ENCODE peak calls at places on chromosomes 12 and 14, in four cellular contexts. One of them, this sample, is unnamed.

GRCh38 chr12:48078901-48079300 is 27.0 kb downstream of the SENP1 start:
- DNase-seq in GM12878: no peak
- DNase-seq in HepG2: no peak
- DNase-seq in H1: no peak
- DNase-seq in this sample: no peak

GRCh38 chr14:103529383-103530365 is 678 bp downstream of the TRMT61A start:
- DNase-seq in GM12878: no peak
- DNase-seq in H1: no peak
- DNase-seq in HepG2: no peak
- DNase-seq in this sample: no peak

GRCh38 chr12:68331500-68331868 is 678 bp downstream of the MDM1 start:
- DNase-seq in H1: no peak
- DNase-seq in GM12878: no peak
- DNase-seq in HepG2: no peak
- DNase-seq in this sample: peak

GRCh38 chr12:81502912-81503695 is 256.0 kb downstream of the PPFIA2 start:
- DNase-seq in HepG2: no peak
- DNase-seq in H1: no peak
- DNase-seq in GM12878: no peak
- DNase-seq in this sample: no peak

GRCh38 chr12:24055747-24056146 is 106.3 kb upstream of the SOX5 start:
- DNase-seq in H1: no peak
- DNase-seq in GM12878: no peak
- DNase-seq in HepG2: no peak
- DNase-seq in this sample: no peak

GRCh38 chr14:96638041-96638855 is 136.1 kb downstream of the PAPOLA start:
- DNase-seq in H1: no peak
- DNase-seq in HepG2: no peak
- DNase-seq in GM12878: no peak
- DNase-seq in this sample: peak

GRCh38 chr12:28537474-28537873 is 347.2 kb downstream of the CCDC91 start:
- DNase-seq in GM12878: no peak
- DNase-seq in H1: no peak
- DNase-seq in HepG2: no peak
- DNase-seq in this sample: no peak

GRCh38 chr12:7395950-7396349 is 48.0 kb downstream of the CD163L1 start:
- DNase-seq in HepG2: no peak
- DNase-seq in GM12878: no peak
- DNase-seq in H1: no peak
- DNase-seq in this sample: no peak

GRCh38 chr12:123916729-123917128 is 55.9 kb downstream of the CCDC92 start:
- DNase-seq in HepG2: no peak
- DNase-seq in GM12878: no peak
- DNase-seq in H1: no peak
- DNase-seq in this sample: no peak

GRCh38 chr12:98645572-98646067 is 530 bp downstream of the APAF1 start:
- DNase-seq in H1: no peak
- DNase-seq in GM12878: no peak
- DNase-seq in HepG2: no peak
- DNase-seq in this sample: peak

GRCh38 chr12:81021131-81021530 is 56.7 kb upstream of the ACSS3 start:
- DNase-seq in H1: no peak
- DNase-seq in HepG2: no peak
- DNase-seq in GM12878: no peak
- DNase-seq in this sample: no peak

GRCh38 chr12:115998119-115998633 is 279.3 kb downstream of the MED13L start:
- DNase-seq in GM12878: no peak
- DNase-seq in H1: peak
- DNase-seq in HepG2: peak
- DNase-seq in this sample: peak

GRCh38 chr12:58341791-58342190 is 400.4 kb downstream of the ATP23 start:
- DNase-seq in HepG2: no peak
- DNase-seq in H1: no peak
- DNase-seq in GM12878: no peak
- DNase-seq in this sample: no peak

GRCh38 chr12:11863478-11863906 is 207.2 kb upstream of the BCL2L14 start:
- DNase-seq in HepG2: no peak
- DNase-seq in GM12878: no peak
- DNase-seq in H1: no peak
- DNase-seq in this sample: no peak

GRCh38 chr14:65251213-65251612 is 148.9 kb upstream of the MAX start:
- DNase-seq in H1: no peak
- DNase-seq in GM12878: no peak
- DNase-seq in HepG2: no peak
- DNase-seq in this sample: no peak

GRCh38 chr12:75596406-75596805 is 85.0 kb upstream of the KRR1 start:
- DNase-seq in HepG2: peak
- DNase-seq in GM12878: no peak
- DNase-seq in H1: no peak
- DNase-seq in this sample: no peak

GRCh38 chr12:79420146-79420618 is 270.6 kb downstream of the PAWR start:
- DNase-seq in HepG2: peak
- DNase-seq in GM12878: no peak
- DNase-seq in H1: no peak
- DNase-seq in this sample: no peak

GRCh38 chr12:5889381-5890047 is 55.5 kb downstream of the ANO2 start:
- DNase-seq in H1: no peak
- DNase-seq in GM12878: no peak
- DNase-seq in HepG2: peak
- DNase-seq in this sample: peak

GRCh38 chr14:26377150-26377549 is 220.7 kb downstream of the NOVA1 start:
- DNase-seq in GM12878: no peak
- DNase-seq in H1: no peak
- DNase-seq in HepG2: no peak
- DNase-seq in this sample: no peak

GRCh38 chr12:115850924-115851323 is 426.6 kb downstream of the MED13L start:
- DNase-seq in HepG2: no peak
- DNase-seq in GM12878: no peak
- DNase-seq in H1: no peak
- DNase-seq in this sample: no peak

GRCh38 chr14:76977793-76978730 is 50.4 kb downstream of the IRF2BPL start:
- DNase-seq in H1: no peak
- DNase-seq in GM12878: peak
- DNase-seq in HepG2: peak
- DNase-seq in this sample: peak

GRCh38 chr12:67241482-67241881 is 27.7 kb upstream of the CAND1 start:
- DNase-seq in GM12878: no peak
- DNase-seq in HepG2: no peak
- DNase-seq in H1: no peak
- DNase-seq in this sample: no peak

GRCh38 chr12:125111403-125111802 is 46.2 kb downstream of the AACS start:
- DNase-seq in HepG2: no peak
- DNase-seq in H1: no peak
- DNase-seq in GM12878: no peak
- DNase-seq in this sample: no peak

GRCh38 chr14:76941544-76942287 is 86.8 kb downstream of the IRF2BPL start:
- DNase-seq in GM12878: no peak
- DNase-seq in H1: no peak
- DNase-seq in HepG2: no peak
- DNase-seq in this sample: no peak

GRCh38 chr14:88245321-88245720 is 77.7 kb downstream of the KCNK10 start:
- DNase-seq in GM12878: no peak
- DNase-seq in HepG2: no peak
- DNase-seq in H1: no peak
- DNase-seq in this sample: no peak

GRCh38 chr14:45743884-45744283 is 490.9 kb upstream of the MIS18BP1 start:
- DNase-seq in H1: no peak
- DNase-seq in GM12878: no peak
- DNase-seq in HepG2: no peak
- DNase-seq in this sample: no peak

GRCh38 chr12:110223777-110224378 is 57.2 kb upstream of the ATP2A2 start:
- DNase-seq in GM12878: no peak
- DNase-seq in H1: no peak
- DNase-seq in HepG2: no peak
- DNase-seq in this sample: no peak

GRCh38 chr12:31118831-31119530 is 45.3 kb downstream of the DDX11 start:
- DNase-seq in HepG2: no peak
- DNase-seq in H1: no peak
- DNase-seq in GM12878: no peak
- DNase-seq in this sample: peak

GRCh38 chr14:45990252-45990651 is 661.3 kb downstream of the RPL10L start:
- DNase-seq in GM12878: no peak
- DNase-seq in H1: no peak
- DNase-seq in HepG2: no peak
- DNase-seq in this sample: no peak

GRCh38 chr12:10215451-10215850 is 2.8 kb downstream of the GABARAPL1 start:
- DNase-seq in H1: no peak
- DNase-seq in HepG2: no peak
- DNase-seq in GM12878: no peak
- DNase-seq in this sample: peak

GRCh38 chr12:45273717-45274271 is 57.9 kb downstream of the ANO6 start:
- DNase-seq in HepG2: peak
- DNase-seq in H1: no peak
- DNase-seq in GM12878: no peak
- DNase-seq in this sample: peak

DNA sequence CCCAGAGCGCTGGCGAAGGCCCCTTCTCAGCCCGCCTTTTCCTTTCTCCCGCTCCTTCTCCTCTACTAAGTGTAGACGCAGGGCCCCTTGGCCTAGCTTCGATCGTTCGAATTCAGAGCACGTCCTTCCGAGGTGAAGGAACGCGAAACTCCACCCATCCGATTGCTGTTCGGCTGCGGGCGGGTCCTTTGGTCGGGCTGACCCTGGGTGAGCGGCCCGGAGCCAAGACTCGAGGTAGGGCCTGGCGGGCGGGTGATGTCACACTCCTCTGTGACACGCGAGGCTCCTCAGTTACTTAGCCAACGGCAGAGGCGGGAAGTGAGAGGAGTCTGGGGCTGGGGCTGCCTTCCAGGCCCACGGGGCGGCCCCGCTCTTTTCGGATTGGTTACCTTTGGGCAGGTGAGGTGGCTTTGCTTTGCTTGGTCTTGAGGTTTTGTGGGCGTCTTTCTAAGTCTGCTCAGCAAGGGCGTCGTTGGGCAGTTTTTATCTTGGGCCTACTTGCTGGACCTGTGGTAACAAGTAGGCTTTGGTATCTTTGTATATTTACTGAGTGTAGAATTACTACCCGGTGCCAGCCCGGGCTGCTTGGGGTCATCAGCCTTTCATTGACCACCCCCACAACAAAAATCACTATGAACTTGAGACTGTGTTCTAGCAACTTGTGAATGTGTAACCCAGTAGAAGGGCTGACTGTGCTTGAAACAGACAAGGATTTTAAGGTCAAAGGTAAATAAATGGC is 694 bp downstream of the TMBIM6 start:
- DNase-seq in GM12878: peak
- DNase-seq in H1: peak
- DNase-seq in HepG2: peak
- DNase-seq in this sample: peak
- TF ChIP-seq CBX5 in GM12878: no peak
- TF ChIP-seq CBX5 in H1: no peak
- TF ChIP-seq CBX5 in HepG2: no peak
- TF ChIP-seq CBX5 in this sample: no peak

DNA sequence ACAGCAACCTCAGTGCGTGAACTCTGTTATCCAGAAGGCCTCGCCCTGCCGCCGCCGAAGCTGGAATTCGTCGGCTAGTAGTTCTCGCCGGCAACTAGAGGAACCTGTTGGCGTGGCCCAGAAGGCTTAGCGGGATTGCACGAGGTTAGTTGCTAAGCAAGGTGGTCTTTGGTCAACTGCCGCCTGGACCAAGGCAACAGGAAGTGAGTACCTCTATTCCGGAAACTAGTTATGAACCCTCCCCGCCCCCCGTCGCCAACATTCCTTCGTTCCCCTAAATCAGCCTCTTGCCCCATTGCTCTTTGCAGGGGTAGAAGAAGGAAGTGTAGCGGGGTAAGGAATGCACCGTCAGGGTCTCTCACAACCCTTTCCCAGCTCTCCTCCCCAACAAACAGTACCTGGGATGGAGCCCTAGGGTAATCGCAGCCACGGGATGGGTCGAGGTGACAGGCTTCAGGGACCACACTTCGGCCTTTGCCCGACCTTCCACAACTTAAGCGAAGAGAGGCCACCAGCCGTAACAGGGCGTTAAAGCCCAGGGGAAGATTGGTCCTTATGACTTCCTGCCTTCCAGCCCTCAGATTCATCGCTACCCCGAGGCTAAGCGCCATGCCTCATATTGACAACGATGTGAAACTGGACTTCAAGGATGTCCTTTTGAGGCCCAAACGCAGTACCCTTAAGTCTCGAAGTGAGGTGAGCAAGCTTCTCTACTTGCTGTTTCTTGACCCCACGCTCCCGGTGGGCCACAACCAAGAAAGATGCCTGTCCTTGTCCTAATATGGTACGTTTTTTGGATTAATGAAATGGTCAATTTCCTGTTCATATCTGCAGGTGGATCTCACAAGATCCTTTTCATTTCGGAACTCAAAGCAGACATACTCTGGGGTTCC is at the start of gene GMPR2:
- DNase-seq in H1: no peak
- DNase-seq in HepG2: no peak
- DNase-seq in GM12878: no peak
- DNase-seq in this sample: peak
- TF ChIP-seq ATF3 in H1: no peak
- TF ChIP-seq ATF3 in HepG2: no peak
- TF ChIP-seq ATF3 in GM12878: no peak
- TF ChIP-seq ATF3 in this sample: no peak

DNA sequence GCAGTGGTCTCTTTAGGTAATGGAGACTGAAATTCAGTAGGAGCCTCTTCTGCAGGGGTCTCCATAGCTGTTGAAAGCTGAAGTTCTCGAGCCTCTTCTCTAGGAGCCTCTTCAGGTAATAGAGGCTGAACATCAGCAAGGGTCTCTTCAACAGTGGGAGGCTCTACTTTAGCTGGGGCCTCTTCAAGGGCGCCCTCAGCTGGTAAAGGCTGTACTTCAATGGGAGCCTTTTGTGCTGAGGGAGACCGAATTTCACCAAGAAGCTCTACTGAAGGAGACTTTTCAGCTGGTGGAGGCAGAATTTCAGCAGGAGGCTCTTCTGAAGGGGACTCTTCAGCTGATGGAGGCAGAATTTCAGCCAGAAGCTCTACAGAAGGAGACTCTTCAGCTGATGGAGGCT is 1.5 kb downstream of the FSCB start:
- DNase-seq in GM12878: no peak
- DNase-seq in H1: no peak
- DNase-seq in HepG2: no peak
- DNase-seq in this sample: no peak
- TF ChIP-seq CTCF in GM12878: no peak
- TF ChIP-seq CTCF in H1: no peak
- TF ChIP-seq CTCF in HepG2: peak
- TF ChIP-seq CTCF in this sample: no peak

DNA sequence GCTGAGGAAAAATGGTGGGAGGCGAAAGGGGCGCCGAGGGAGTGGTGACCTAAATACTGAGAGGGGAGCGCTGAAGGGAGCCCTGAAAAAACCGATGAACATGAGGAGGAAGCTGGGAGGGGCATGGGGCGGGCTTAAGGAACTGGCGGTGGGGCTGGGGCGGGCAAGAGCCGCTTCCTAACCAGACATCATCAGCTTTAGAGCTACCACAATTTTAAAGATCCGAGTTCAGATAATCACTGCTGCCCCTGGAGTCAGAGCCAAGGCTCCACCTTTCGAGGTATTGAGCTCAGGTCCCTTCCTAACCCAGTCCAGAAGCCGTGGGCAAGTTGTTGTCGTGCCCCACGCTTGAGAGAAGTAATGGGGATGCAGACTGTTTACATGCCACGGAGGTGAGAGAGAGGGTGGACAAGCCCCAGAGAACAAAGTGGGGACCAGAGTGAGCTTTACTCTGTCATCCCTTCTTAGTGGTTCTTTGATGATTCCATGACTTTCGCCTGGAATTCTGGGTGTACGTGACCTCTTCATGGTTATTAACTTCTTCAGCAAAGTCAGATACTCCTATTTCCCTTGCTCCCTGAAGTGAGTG is 393 bp downstream of the ORMDL2 start:
- DNase-seq in H1: no peak
- DNase-seq in HepG2: no peak
- DNase-seq in GM12878: no peak
- DNase-seq in this sample: peak
- TF ChIP-seq CBX5 in H1: no peak
- TF ChIP-seq CBX5 in HepG2: no peak
- TF ChIP-seq CBX5 in GM12878: no peak
- TF ChIP-seq CBX5 in this sample: no peak